ENCODE peak calls at places on chromosomes 5 and 9, in six cellular contexts. F, N, G, L, J and W are unnamed samples.
A peak's percentile ranks its signal among the peaks of the same experiment; 100 is the strongest.

GRCh38 chr5:74179183-74179582 is 461.3 kb downstream of the ENC1 start:
- DNase-seq in F (no peak), N (no peak), G (no peak), L (no peak), J (no peak), W (no peak)

GRCh38 chr5:32981061-32981460 is 269.9 kb downstream of the NPR3 start:
- DNase-seq in F (no peak), N (no peak), G (no peak), L (no peak), J (no peak), W (no peak)

GRCh38 chr5:37028910-37029309 is 152.3 kb downstream of the NIPBL start:
- DNase-seq in F (no peak), N (no peak), G (no peak), L (no peak), J (no peak), W (no peak)

GRCh38 chr9:119153402-119153801 is 215.8 kb downstream of the BRINP1 start:
- DNase-seq in F (no peak), N (no peak), G (no peak), L (no peak), J (no peak), W (no peak)

GRCh38 chr9:132002827-132003704 is 76.6 kb downstream of the MED27 start:
- DNase-seq in F (no peak), N (no peak), G (no peak), L (no peak), J (no peak), W (no peak)

GRCh38 chr5:60700347-60700815 is 415 bp upstream of the DEPDC1B start:
- DNase-seq in F (no peak), N (peak; percentile 14), G (no peak), L (no peak), J (no peak), W (peak; percentile 24)

GRCh38 chr5:43711496-43711895 is 108.5 kb downstream of the NNT start:
- DNase-seq in F (no peak), N (no peak), G (no peak), L (no peak), J (no peak), W (no peak)

GRCh38 chr9:128008171-128008570 is 27.4 kb upstream of the EEIG1 start:
- DNase-seq in F (no peak), N (no peak), G (no peak), L (no peak), J (no peak), W (no peak)

GRCh38 chr5:138536665-138537315 is 6.2 kb downstream of the ETF1 start:
- DNase-seq in F (no peak), N (no peak), G (no peak), L (no peak), J (no peak), W (no peak)
- TF ChIP-seq CTCF in F (peak; percentile 31), N (peak; percentile 25), G (peak; percentile 29), L (peak; percentile 63), J (no peak), W (no peak)

DNA sequence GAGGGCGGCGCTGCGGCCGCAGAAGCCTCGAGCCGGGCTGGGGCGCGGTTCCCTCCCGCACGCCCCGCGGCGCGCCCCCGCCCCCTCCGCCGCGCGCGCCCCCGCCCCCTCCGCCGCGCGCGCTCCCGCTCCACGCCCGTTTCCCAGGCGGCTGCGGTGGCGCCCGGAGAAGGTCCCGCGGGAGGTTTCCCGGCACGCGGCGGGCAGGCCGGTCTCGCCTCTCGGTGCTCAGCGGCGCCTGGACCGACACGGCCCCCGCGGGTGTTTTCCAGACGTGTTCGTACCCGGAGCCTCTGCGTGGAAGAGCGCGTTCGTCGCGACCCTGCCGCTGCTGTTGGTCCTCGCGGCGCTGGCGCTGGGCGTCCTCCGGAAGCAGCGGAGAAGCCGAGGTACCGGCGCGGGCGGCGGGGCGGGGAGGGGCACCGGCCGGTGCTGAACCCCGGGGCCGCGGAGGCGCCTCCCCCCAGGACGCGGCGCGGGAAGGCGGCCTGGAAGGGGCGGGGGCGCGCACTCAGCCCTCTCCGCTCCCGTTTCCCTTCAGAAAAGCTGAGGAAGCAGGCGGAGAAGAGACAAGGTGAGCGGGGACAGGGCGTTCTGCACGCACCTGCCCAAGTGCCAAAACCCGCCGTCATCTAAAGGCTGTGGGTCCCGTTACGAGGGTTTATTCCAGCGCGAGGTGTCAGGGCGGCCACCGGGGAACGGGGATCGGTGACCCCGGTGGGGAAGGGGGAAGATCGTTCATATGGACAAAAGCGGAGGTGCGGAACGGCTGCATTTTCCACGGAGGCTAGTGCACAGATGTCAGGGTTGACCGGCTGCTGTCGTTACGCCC is 13.1 kb downstream of the BTNL9 start:
- DNase-seq in F (no peak), N (peak; percentile 22), G (peak; percentile 63), L (no peak), J (no peak), W (peak; percentile 22)
- H3K4me1 ChIP-seq in F (peaks cover 53% of the 10 kb centered on the region), N (peaks cover 14% of the 10 kb centered on the region), G (peaks cover 8% of the 10 kb centered on the region), L (peaks cover 13% of the 10 kb centered on the region), J (peaks cover 21% of the 10 kb centered on the region), W (peaks cover 14% of the 10 kb centered on the region)

GRCh38 chr5:139711852-139712171 is 63.7 kb downstream of the CXXC5 start:
- DNase-seq in F (no peak), N (no peak), G (peak; percentile 68), L (no peak), J (peak; percentile 72), W (peak; percentile 49)

GRCh38 chr5:139708877-139709586 is 60.9 kb downstream of the CXXC5 start:
- DNase-seq in F (peak; percentile 62), N (peak; percentile 53), G (peak; percentile 71), L (no peak), J (peak; percentile 82), W (peak; percentile 58)

GRCh38 chr5:139710370-139711066 is 62.4 kb downstream of the CXXC5 start:
- DNase-seq in F (peak; percentile 43), N (peak; percentile 61), G (peak; percentile 73), L (peak; percentile 64), J (peak; percentile 72), W (peak; percentile 87)

GRCh38 chr5:139709587-139710369 is 61.6 kb downstream of the CXXC5 start:
- DNase-seq in F (peak; percentile 47), N (peak; percentile 34), G (no peak), L (no peak), J (no peak), W (peak; percentile 34)

GRCh38 chr5:139711067-139711851 is 63.1 kb downstream of the CXXC5 start:
- DNase-seq in F (peak; percentile 30), N (peak; percentile 44), G (no peak), L (peak; percentile 50), J (no peak), W (peak; percentile 66)
- TF ChIP-seq CTCF in F (peak; percentile 15), N (no peak), G (no peak), L (no peak), J (no peak), W (no peak)

GRCh38 chr9:111067472-111067871 is 29.2 kb upstream of the LPAR1 start:
- DNase-seq in F (no peak), N (no peak), G (no peak), L (no peak), J (no peak), W (no peak)
- H3K4me1 ChIP-seq in F (no peaks in the 10 kb centered on the region), N (no peaks in the 10 kb centered on the region), G (no peaks in the 10 kb centered on the region), L (no peaks in the 10 kb centered on the region), J (no peaks in the 10 kb centered on the region), W (no peaks in the 10 kb centered on the region)